ENCODE peak calls at places on chromosomes 7 and 10, in eight cellular contexts. K, J, E, N, V, T, P and S are unnamed samples.

GRCh38 chr7:20778063-20778721 is 8.5 kb downstream of the SP8 start:
- DNase-seq in K (peak; percentile 59), J (no peak), E (peak; percentile 37), N (peak; percentile 83), V (peak; percentile 37), T (peak; percentile 94), P (no peak), S (no peak)

GRCh38 chr7:158113321-158114025 is 474.1 kb downstream of the PTPRN2 start:
- DNase-seq in K (no peak), J (no peak), E (no peak), N (no peak), V (no peak), T (no peak), P (no peak), S (no peak)

GRCh38 chr10:48604408-48605263 is at the start of gene ARHGAP22:
- DNase-seq in K (peak; percentile 86), J (no peak), E (peak; percentile 70), N (peak; percentile 63), V (peak; percentile 61), T (peak; percentile 62), P (peak; percentile 29), S (no peak)

GRCh38 chr10:33365314-33365713 is 30.8 kb upstream of the NRP1 start:
- DNase-seq in K (peak; percentile 24), J (no peak), E (no peak), N (no peak), V (no peak), T (no peak), P (peak; percentile 41), S (no peak)

GRCh38 chr10:21969326-21970287 is 33.9 kb downstream of the DNAJC1 start:
- DNase-seq in K (peak; percentile 64), J (peak; percentile 37), E (no peak), N (no peak), V (peak; percentile 35), T (no peak), P (peak; percentile 45), S (no peak)

GRCh38 chr10:79410315-79411094 is 34.9 kb downstream of the ZCCHC24 start:
- DNase-seq in K (no peak), J (no peak), E (no peak), N (no peak), V (no peak), T (no peak), P (no peak), S (no peak)

GRCh38 chr10:47243791-47244190 is 56.2 kb upstream of the GDF10 start:
- DNase-seq in K (no peak), J (no peak), E (no peak), N (peak; percentile 12), V (no peak), T (no peak), P (no peak), S (no peak)

GRCh38 chr7:37977243-37977642 is 56.8 kb downstream of the EPDR1 start:
- DNase-seq in K (no peak), J (no peak), E (no peak), N (no peak), V (peak; percentile 40), T (no peak), P (no peak), S (no peak)

GRCh38 chr7:102843850-102844249 is 69.0 kb upstream of the LRRC17 start:
- DNase-seq in K (no peak), J (no peak), E (no peak), N (no peak), V (no peak), T (no peak), P (no peak), S (no peak)

GRCh38 chr10:133530506-133530905 is 3.3 kb downstream of the CYP2E1 start:
- DNase-seq in K (no peak), J (no peak), E (no peak), N (no peak), V (no peak), T (no peak), P (no peak), S (no peak)

GRCh38 chr7:121334376-121334775 is 5.6 kb downstream of the WNT16 start:
- DNase-seq in K (no peak), J (no peak), E (no peak), N (no peak), V (no peak), T (no peak), P (no peak), S (no peak)

GRCh38 chr10:63554666-63555065 is 33.5 kb downstream of the REEP3 start:
- DNase-seq in K (peak; percentile 85), J (peak; percentile 99), E (no peak), N (no peak), V (peak; percentile 82), T (no peak), P (peak; percentile 91), S (peak; percentile 86)

GRCh38 chr7:4178416-4178815 is 503.7 kb upstream of the FOXK1 start:
- DNase-seq in K (no peak), J (no peak), E (no peak), N (no peak), V (no peak), T (no peak), P (no peak), S (no peak)
- H4K20me1 ChIP-seq in K (no peaks in the 10 kb centered on the region), J (no peaks in the 10 kb centered on the region), E (no peaks in the 10 kb centered on the region), N (no peaks in the 10 kb centered on the region), V (no peaks in the 10 kb centered on the region), T (no peaks in the 10 kb centered on the region), P (no peaks in the 10 kb centered on the region), S (no peaks in the 10 kb centered on the region)

DNA sequence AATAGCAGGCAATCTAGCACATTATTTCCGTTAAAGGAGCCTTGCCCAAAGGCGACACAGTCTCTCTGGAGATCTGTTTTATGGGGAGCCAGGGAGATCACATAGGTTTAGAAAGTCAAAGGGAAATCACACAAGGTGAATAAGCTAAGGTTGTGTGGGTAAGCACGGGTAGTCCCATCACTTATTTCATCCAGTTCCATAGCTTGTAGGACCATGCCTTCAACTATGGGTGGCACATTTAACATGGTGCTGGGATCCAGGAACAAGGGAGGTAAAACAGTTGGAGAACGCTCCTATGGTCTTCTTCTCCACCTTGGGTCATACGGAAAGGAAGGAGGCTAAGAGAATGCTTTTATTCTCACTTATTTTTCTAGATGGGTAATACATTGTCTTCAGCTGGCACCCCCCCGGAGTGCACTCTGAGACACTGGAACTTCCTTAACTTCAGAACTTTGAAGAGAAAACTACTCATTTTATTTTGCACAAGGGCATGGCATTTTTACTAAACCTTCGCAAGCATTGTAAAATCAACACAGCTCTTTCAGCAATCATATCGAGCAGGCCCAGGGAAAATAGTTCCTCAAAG is 435.4 kb downstream of the KIF20B start:
- DNase-seq in K (no peak), J (peak; percentile 39), E (no peak), N (peak; percentile 32), V (no peak), T (peak; percentile 5), P (peak; percentile 2), S (peak; percentile 19)
- H3K9me3 ChIP-seq in K (no peaks in the 10 kb centered on the region), J (peaks cover 23% of the 10 kb centered on the region), E (no peaks in the 10 kb centered on the region), N (peaks cover 32% of the 10 kb centered on the region), V (peaks cover 29% of the 10 kb centered on the region), T (peaks cover 20% of the 10 kb centered on the region), P (peaks cover 20% of the 10 kb centered on the region), S (peaks cover 29% of the 10 kb centered on the region)

GRCh38 chr10:117546020-117546629 is 3.6 kb downstream of the EMX2 start:
- DNase-seq in K (peak; percentile 62), J (no peak), E (no peak), N (no peak), V (no peak), T (no peak), P (no peak), S (no peak)

GRCh38 chr10:117544729-117545140 is 2.2 kb downstream of the EMX2 start:
- DNase-seq in K (peak; percentile 57), J (no peak), E (no peak), N (peak; percentile 33), V (no peak), T (peak; percentile 61), P (no peak), S (no peak)

GRCh38 chr10:117546630-117547300 is 4.2 kb downstream of the EMX2 start:
- DNase-seq in K (peak; percentile 76), J (no peak), E (no peak), N (no peak), V (no peak), T (peak; percentile 73), P (no peak), S (no peak)

GRCh38 chr10:117543999-117544728 is 1.6 kb downstream of the EMX2 start:
- DNase-seq in K (peak; percentile 58), J (no peak), E (no peak), N (peak; percentile 39), V (no peak), T (peak; percentile 73), P (no peak), S (no peak)

DNA sequence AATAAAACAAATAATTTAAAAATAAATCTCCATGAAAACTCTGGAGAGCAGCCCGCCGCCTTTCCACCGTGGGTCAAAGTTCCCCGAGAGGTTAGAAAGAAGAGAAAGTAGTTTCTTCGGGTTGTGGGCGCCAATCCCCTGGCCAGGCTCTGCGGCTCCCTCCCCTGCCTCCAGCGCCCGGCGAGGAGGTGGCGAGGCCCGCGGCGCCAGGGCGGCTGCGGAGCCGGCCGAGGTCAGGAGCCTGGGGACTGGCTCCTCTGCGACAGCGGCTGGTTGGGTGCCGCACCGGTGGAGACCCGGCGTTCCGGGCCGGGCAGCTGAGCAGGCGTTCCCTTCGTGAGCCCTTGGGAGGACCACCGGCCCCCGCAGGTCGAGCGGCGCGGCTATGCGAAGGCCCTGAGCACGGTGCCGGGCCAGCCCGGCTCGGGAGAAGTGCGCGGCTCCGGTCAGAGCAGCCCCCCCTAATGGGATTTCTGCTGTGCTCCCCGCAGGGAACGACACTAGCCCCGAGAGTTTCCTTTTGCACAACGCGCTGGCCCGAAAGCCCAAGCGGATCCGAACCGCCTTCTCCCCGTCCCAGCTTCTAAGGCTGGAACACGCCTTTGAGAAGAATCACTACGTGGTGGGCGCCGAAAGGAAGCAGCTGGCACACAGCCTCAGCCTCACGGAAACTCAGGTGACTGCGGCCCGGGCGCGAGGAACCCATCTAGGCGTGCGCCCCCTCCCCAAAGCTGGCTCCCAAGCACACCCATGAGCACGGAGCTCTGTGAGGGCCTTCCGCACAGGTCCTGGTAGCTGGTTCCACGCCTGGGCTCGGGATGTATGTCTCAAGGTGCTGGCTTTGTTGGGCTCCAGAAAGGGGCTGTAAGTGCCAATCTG is 2.8 kb downstream of the EMX2 start:
- DNase-seq in K (peak; percentile 65), J (no peak), E (no peak), N (peak; percentile 55), V (no peak), T (peak; percentile 65), P (no peak), S (no peak)
- H4K20me1 ChIP-seq in K (no peaks in the 10 kb centered on the region), J (peaks cover 11% of the 10 kb centered on the region), E (no peaks in the 10 kb centered on the region), N (no peaks in the 10 kb centered on the region), V (peaks cover 8% of the 10 kb centered on the region), T (peaks cover 71% of the 10 kb centered on the region), P (no peaks in the 10 kb centered on the region), S (no peaks in the 10 kb centered on the region)

GRCh38 chr7:145534301-145534700 is 582.3 kb upstream of the CNTNAP2 start:
- DNase-seq in K (no peak), J (no peak), E (no peak), N (no peak), V (no peak), T (no peak), P (no peak), S (no peak)

GRCh38 chr7:145543245-145543644 is 573.4 kb upstream of the CNTNAP2 start:
- DNase-seq in K (no peak), J (no peak), E (no peak), N (no peak), V (no peak), T (no peak), P (no peak), S (no peak)

DNA sequence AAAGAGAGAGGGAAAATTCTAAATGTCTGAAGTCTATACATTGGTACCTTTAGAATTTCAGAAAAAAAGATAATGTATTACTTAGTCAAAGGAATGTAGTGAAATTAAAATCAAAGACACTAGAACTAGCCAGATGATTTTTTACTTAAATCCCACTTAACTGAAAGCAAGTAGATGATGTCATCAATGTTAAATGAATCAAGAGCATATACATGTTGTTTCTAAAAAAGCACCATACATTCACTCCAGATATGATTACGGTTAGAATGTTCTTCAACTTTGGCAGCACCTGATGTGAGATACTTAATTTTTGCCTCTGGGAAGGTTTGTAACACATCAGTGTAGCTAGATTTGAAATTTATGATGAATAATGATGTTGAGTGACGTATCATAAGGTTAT is 576.7 kb upstream of the CNTNAP2 start:
- DNase-seq in K (no peak), J (no peak), E (no peak), N (no peak), V (no peak), T (no peak), P (no peak), S (no peak)
- H3K9me3 ChIP-seq in K (no peaks in the 10 kb centered on the region), J (no peaks in the 10 kb centered on the region), E (peaks cover 2% of the 10 kb centered on the region), N (no peaks in the 10 kb centered on the region), V (peaks cover 2% of the 10 kb centered on the region), T (no peaks in the 10 kb centered on the region), P (no peaks in the 10 kb centered on the region), S (no peaks in the 10 kb centered on the region)